ENCODE peak calls at places on chromosomes 7 and 10, in five cellular contexts. A is CD4-positive, alpha-beta memory T cell; L is pancreas; E is MM.1S; Q is stomach. P is an unnamed sample.
A peak's percentile ranks its signal among the peaks of the same experiment; 100 is the strongest.

GRCh38 chr10:102593074-102593803 is 51.0 kb upstream of the TRIM8 start:
- DNase-seq in E (no peak), Q (no peak), L (no peak), A (no peak), P (peak; percentile 37)

GRCh38 chr7:139043823-139044812 is 8.3 kb upstream of the ZC3HAV1L start:
- DNase-seq in A (peak; percentile 68), Q (peak; percentile 55), E (no peak), L (no peak), P (peak; percentile 27)

GRCh38 chr10:21516270-21517131 is 9.0 kb downstream of the SKIDA1 start:
- DNase-seq in L (peak; percentile 88), E (peak; percentile 73), A (peak; percentile 46), Q (peak; percentile 71), P (peak; percentile 47)

GRCh38 chr10:80473096-80473657 is 19.1 kb downstream of the TSPAN14 start:
- DNase-seq in A (no peak), Q (no peak), E (no peak), L (no peak), P (no peak)

GRCh38 chr10:7251696-7252465 is 159.0 kb downstream of the SFMBT2 start:
- DNase-seq in A (no peak), E (no peak), L (no peak), Q (no peak), P (no peak)

GRCh38 chr10:90846746-90847145 is 11.1 kb downstream of the HTR7 start:
- DNase-seq in E (no peak), Q (no peak), L (no peak), A (no peak), P (no peak)

GRCh38 chr10:24446739-24447138 is 237.8 kb downstream of the KIAA1217 start:
- DNase-seq in L (no peak), E (no peak), Q (no peak), A (no peak), P (no peak)

GRCh38 chr10:102300289-102300843 is 55.0 kb downstream of the GBF1 start:
- DNase-seq in Q (no peak), L (no peak), A (no peak), E (peak; percentile 30), P (no peak)

GRCh38 chr7:135924302-135924701 is 52.9 kb downstream of the MTPN start:
- DNase-seq in Q (no peak), L (no peak), A (no peak), E (no peak), P (no peak)

GRCh38 chr10:127774771-127775559 is 38.0 kb downstream of the FOXI2 start:
- DNase-seq in A (no peak), Q (no peak), E (peak; percentile 86), L (no peak), P (no peak)

GRCh38 chr10:98486421-98486820 is 39.7 kb upstream of the HPS1 start:
- DNase-seq in E (no peak), L (no peak), A (no peak), Q (no peak), P (no peak)

GRCh38 chr7:35691827-35692307 is 3.1 kb downstream of the HERPUD2 start:
- DNase-seq in Q (no peak), L (no peak), A (peak; percentile 50), E (no peak), P (peak; percentile 25)

GRCh38 chr7:43164757-43165156 is 52.3 kb downstream of the HECW1 start:
- DNase-seq in A (no peak), Q (no peak), L (no peak), E (no peak), P (no peak)

GRCh38 chr10:26087666-26088065 is 128.9 kb upstream of the GAD2 start:
- DNase-seq in Q (no peak), L (no peak), A (no peak), E (no peak), P (no peak)

GRCh38 chr10:9160275-9160674 is 1105.8 kb downstream of the GATA3 start:
- DNase-seq in Q (no peak), L (no peak), E (no peak), A (no peak), P (no peak)

GRCh38 chr7:101882595-101883564 is 65.5 kb downstream of the CUX1 start:
- DNase-seq in Q (peak; percentile 88), E (no peak), A (no peak), L (peak; percentile 61), P (peak; percentile 91)

GRCh38 chr10:73577788-73578187 is 13.4 kb downstream of the USP54 start:
- DNase-seq in L (no peak), E (no peak), Q (peak; percentile 83), A (no peak), P (peak; percentile 50)

GRCh38 chr10:97138174-97138573 is 47.6 kb downstream of the SLIT1 start:
- DNase-seq in A (no peak), L (no peak), Q (no peak), E (no peak), P (peak; percentile 33)

GRCh38 chr10:28250782-28251181 is 52.1 kb downstream of the MPP7 start:
- DNase-seq in E (peak; percentile 40), A (peak; percentile 26), Q (no peak), L (no peak), P (peak; percentile 37)

GRCh38 chr10:96830511-96831199 is 1.4 kb upstream of the LCOR start:
- DNase-seq in Q (peak; percentile 83), E (peak; percentile 88), L (peak; percentile 65), A (peak; percentile 82), P (peak; percentile 92)

GRCh38 chr10:102413053-102413705 is 5.4 kb downstream of the PSD start:
- DNase-seq in A (no peak), E (peak; percentile 43), Q (no peak), L (no peak), P (no peak)

GRCh38 chr7:69982197-69982596 is 383.9 kb downstream of the AUTS2 start:
- DNase-seq in A (no peak), E (no peak), L (no peak), Q (no peak), P (no peak)

GRCh38 chr10:120641695-120642094 is 184.7 kb downstream of the PLPP4 start:
- DNase-seq in L (no peak), Q (no peak), A (no peak), E (no peak), P (no peak)

GRCh38 chr7:99041526-99041925 is 102.4 kb downstream of the SMURF1 start:
- DNase-seq in L (no peak), Q (no peak), E (no peak), A (no peak), P (peak; percentile 76)

GRCh38 chr7:17477182-17477581 is 178.7 kb downstream of the AHR start:
- DNase-seq in L (no peak), Q (no peak), E (no peak), A (no peak), P (no peak)

GRCh38 chr10:114504769-114505579 is 100.7 kb upstream of the AFAP1L2 start:
- DNase-seq in A (no peak), E (no peak), Q (peak; percentile 61), L (no peak), P (no peak)

GRCh38 chr10:122331615-122332446 is 42.7 kb upstream of the PLEKHA1 start:
- DNase-seq in A (no peak), E (no peak), Q (no peak), L (no peak), P (no peak)

DNA sequence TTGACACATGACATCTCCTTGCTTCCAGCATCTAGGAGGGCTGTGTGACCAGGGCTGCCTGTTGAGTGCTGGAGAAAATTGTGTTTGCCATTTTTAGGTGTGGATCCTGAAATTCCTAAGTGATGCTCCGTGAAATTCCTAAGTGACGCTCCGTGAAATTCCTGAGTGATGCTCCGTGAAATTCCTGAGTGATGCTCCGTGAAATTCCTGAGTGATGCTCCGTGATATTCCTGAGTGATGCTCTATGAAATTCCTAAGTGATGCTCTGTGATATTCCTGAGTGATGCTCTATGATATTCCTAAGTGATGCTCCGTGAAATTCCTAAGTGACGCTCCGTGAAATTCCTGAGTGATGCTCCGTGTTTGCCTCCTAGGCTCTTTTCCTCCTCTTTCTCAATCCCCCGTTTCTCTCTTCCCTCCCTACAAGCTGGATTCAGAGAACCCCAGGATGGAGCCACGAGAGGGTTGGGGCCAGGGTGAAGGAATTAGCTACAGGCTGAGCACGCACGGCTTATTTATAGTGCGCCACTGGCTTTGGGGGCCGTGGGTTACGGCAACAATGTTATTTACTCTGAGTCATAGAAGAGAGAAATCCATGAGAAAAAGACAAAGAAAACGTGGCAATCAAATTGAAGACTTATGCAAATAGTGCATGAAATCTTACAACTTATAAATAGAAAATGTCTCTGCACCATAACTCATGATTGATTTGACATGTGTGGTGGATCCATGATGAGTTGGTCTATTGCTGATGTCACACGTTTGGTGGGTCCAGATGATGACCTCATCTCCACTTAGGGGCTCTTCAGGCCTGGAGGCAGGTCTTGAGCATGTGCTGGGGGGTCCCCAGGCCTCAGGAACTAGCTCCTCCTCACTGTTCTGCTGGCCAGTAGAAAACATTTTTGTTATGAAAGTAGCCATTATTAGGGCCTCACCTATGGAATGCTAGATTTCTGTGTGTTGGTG is 224.5 kb downstream of the WDR37 start:
- DNase-seq in E (no peak), Q (no peak), L (no peak), A (no peak), P (no peak)
- H3K4me3 ChIP-seq in E (no peak overlapping the region), Q (no peak overlapping the region), L (no peak overlapping the region), A (no peak overlapping the region), P (no peak overlapping the region)

GRCh38 chr7:1151156-1151555 is 8.8 kb downstream of the ZFAND2A start:
- DNase-seq in A (no peak), E (no peak), Q (no peak), L (no peak), P (no peak)

GRCh38 chr7:1152492-1152891 is 7.5 kb downstream of the ZFAND2A start:
- DNase-seq in Q (no peak), E (no peak), L (no peak), A (no peak), P (no peak)

GRCh38 chr7:1154172-1154739 is 5.7 kb downstream of the ZFAND2A start:
- DNase-seq in E (no peak), L (no peak), Q (no peak), A (no peak), P (no peak)

GRCh38 chr7:1150400-1151002 is 9.5 kb downstream of the ZFAND2A start:
- DNase-seq in A (no peak), E (no peak), Q (no peak), L (no peak), P (no peak)

GRCh38 chr7:1151653-1152425 is 8.2 kb downstream of the ZFAND2A start:
- DNase-seq in Q (no peak), E (no peak), L (no peak), A (no peak), P (no peak)
- H3K4me1 ChIP-seq in Q (peaks cover 1% of the 10 kb centered on the region), E (no peaks in the 10 kb centered on the region), L (no peaks in the 10 kb centered on the region), A (no peaks in the 10 kb centered on the region), P (no peaks in the 10 kb centered on the region)

GRCh38 chr7:142854505-142855400 is at the start of gene EPHB6:
- DNase-seq in E (peak; percentile 53), L (peak; percentile 94), A (peak; percentile 56), Q (peak; percentile 89), P (peak; percentile 70)
- H3K27ac ChIP-seq in E (no peak within 1 kb of the TSS), L (peak within 1 kb of the TSS; percentile 77), A (peak within 1 kb of the TSS; percentile 27), Q (peak within 1 kb of the TSS; percentile 69), P (peak within 1 kb of the TSS; percentile 45)

DNA sequence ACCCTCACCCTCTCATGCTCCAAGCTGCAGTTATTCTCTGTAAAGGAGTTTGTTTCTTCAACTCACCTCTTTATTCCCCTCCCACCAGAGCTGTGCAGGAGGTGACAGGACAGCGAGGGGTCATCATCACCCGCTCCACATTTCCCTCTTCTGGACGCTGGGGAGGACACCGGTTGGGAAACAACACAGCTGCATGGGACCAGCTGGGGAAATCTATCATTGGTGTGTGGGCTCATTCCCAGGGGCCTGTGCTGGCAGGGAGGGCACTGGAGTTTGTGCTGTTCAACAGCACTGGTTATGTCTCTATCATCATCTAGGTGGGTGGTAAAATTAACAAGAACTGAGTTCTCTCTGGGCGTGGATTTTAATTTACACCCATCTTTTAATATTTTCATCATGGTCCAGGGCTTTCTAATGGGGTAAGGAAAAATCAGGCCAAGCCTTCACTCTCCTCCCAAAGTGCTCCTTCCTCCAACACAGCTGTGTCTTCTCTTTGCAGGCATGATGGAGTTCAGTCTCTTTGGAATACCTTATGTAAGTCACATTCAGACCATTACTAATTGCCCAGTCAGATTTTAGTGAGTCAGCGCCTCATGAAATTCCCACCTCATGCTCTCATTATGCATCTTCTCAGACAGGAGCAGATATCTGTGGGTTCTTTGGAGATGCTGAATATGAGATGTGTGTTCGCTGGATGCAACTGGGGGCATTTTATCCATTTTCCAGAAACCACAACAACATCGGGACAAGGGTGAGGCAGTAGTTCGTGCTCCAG is 61.6 kb downstream of the PRSS58 start:
- DNase-seq in A (no peak), Q (no peak), E (no peak), L (no peak), P (no peak)
- H3K4me3 ChIP-seq in A (no peak overlapping the region), Q (no peak overlapping the region), E (no peak overlapping the region), L (no peak overlapping the region), P (no peak overlapping the region)

P was measured in small intestine.